ENCODE peak calls at places on chromosome 17, in ten cellular contexts. T is stomach, M is prostate gland, K is sigmoid colon, B is endothelial cell of umbilical vein, V is transverse colon, A is H1, Z is vagina, X is K562, W is HepG2. F is an unnamed sample.

GRCh38 chr17:55454906-55455474 is 33.4 kb upstream of the MMD start:
- DNase-seq in K (no peak), M (peak; percentile 10), Z (no peak), W (peak; percentile 98), T (no peak), X (no peak), A (no peak), B (no peak), V (no peak), F (no peak)

GRCh38 chr17:65193305-65194293 is 56.4 kb downstream of the RGS9 start:
- DNase-seq in X (no peak), B (no peak), W (no peak), A (no peak), M (no peak), K (no peak), V (no peak), Z (no peak), T (no peak), F (no peak)

GRCh38 chr17:77437017-77437416 is 296.2 kb downstream of the SEC14L1 start:
- DNase-seq in Z (no peak), A (no peak), M (no peak), X (no peak), B (no peak), K (peak; percentile 82), W (no peak), V (peak; percentile 42), T (no peak), F (no peak)

GRCh38 chr17:12613566-12613965 is 52.1 kb upstream of the MYOCD start:
- DNase-seq in T (no peak), A (no peak), W (no peak), V (no peak), Z (no peak), B (no peak), K (no peak), X (no peak), M (no peak), F (no peak)

GRCh38 chr17:27965224-27965623 is 72.1 kb upstream of the LYRM9 start:
- DNase-seq in T (no peak), V (no peak), K (no peak), X (no peak), B (no peak), W (no peak), A (no peak), M (no peak), Z (no peak), F (no peak)

GRCh38 chr17:69567130-69567529 is 152.6 kb downstream of the MAP2K6 start:
- DNase-seq in M (no peak), K (no peak), V (no peak), W (no peak), B (no peak), X (no peak), T (no peak), Z (no peak), A (no peak), F (no peak)

GRCh38 chr17:48483471-48484131 is 47.2 kb downstream of the HOXB1 start:
- DNase-seq in K (peak; percentile 79), T (no peak), W (no peak), M (peak; percentile 15), X (peak; percentile 56), B (no peak), V (peak; percentile 38), Z (no peak), A (no peak), F (peak; percentile 28)

GRCh38 chr17:44095647-44096496 is 25.3 kb downstream of the G6PC3 start:
- DNase-seq in X (peak; percentile 93), M (no peak), T (no peak), Z (no peak), K (peak; percentile 85), A (peak; percentile 78), V (peak; percentile 58), W (peak; percentile 94), B (peak; percentile 97), F (no peak)

GRCh38 chr17:61335845-61336655 is 63.6 kb upstream of the TBX2 start:
- DNase-seq in K (no peak), A (no peak), Z (no peak), X (no peak), V (no peak), B (peak; percentile 20), T (peak; percentile 72), M (peak; percentile 62), W (peak; percentile 99), F (no peak)

GRCh38 chr17:49210158-49211029 is at the start of the genes ABI3 and GNGT2:
- DNase-seq in B (peak; percentile 87), T (peak; percentile 37), M (no peak), K (no peak), V (peak; percentile 70), A (no peak), Z (no peak), W (no peak), X (no peak), F (peak; percentile 83)

GRCh38 chr17:83013779-83014117 is 65.7 kb upstream of the METRNL start:
- DNase-seq in X (no peak), A (no peak), M (no peak), B (no peak), Z (no peak), K (no peak), V (no peak), W (no peak), T (no peak), F (peak; percentile 27)

GRCh38 chr17:76384222-76384986 is at the start of gene SPHK1:
- DNase-seq in W (peak; percentile 74), T (peak; percentile 75), M (peak; percentile 46), B (peak; percentile 71), K (peak; percentile 78), V (peak; percentile 76), A (no peak), X (peak; percentile 91), Z (no peak), F (peak; percentile 91)
- TF ChIP-seq POLR2A in W (no peak), T (no peak), M (peak; percentile 37), B (peak; percentile 93), K (no peak), V (peak; percentile 11), A (no peak), X (peak; percentile 80), Z (no peak), F (no peak)

GRCh38 chr17:7655541-7655840 is 4.8 kb downstream of the ATP1B2 start:
- DNase-seq in Z (no peak), V (no peak), B (no peak), K (no peak), W (no peak), X (no peak), A (no peak), M (no peak), T (no peak), F (no peak)

GRCh38 chr17:7652659-7653343 is 2.1 kb downstream of the ATP1B2 start:
- DNase-seq in K (no peak), A (no peak), T (no peak), Z (no peak), V (no peak), M (no peak), X (no peak), W (no peak), B (no peak), F (no peak)

GRCh38 chr17:7654832-7655540 is 4.3 kb downstream of the ATP1B2 start:
- DNase-seq in X (no peak), B (no peak), W (no peak), V (no peak), Z (no peak), M (no peak), K (no peak), T (no peak), A (no peak), F (no peak)

GRCh38 chr17:7651959-7652658 is 1.4 kb downstream of the ATP1B2 start:
- DNase-seq in V (no peak), W (no peak), K (no peak), Z (no peak), X (no peak), M (no peak), B (no peak), A (no peak), T (no peak), F (no peak)

DNA sequence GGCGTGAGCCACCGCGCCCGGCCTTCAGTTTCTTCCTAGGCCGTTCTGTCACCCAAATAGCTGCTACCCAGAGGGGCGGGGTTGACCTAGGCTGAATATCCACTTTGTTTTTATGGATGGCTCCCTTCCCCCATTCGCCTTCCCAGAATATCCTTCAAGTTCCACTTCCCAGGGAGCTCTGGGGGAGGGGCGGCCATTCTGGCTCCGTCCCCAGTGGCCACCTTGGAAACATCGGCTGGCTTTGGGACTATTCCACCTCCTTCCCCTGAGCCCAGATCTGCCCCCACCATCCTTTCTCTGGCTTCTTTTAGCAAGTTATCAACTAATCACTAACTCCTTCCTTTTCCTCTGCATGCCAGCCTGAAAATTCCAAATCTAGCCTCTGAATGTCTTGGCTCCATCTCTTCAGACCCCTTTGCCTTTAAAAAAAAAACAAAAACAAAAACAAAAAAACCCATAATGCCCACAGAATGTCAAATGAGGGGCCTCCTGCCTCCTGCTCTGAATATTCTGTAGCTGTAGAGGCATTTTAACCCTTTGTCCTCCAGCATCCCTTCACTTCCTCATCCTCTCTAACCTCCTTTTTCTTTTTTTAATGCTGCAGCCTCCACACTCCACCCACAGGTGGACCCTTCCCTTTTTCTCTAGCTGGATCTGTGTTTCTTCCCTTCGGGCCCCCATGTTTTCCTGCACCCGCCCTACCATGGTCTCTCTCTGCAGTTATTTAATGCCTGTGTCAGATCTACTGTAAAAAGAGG is 6.4 kb downstream of the ATP1B2 start:
- DNase-seq in M (no peak), X (no peak), K (peak; percentile 77), V (peak; percentile 12), T (no peak), B (no peak), W (no peak), A (peak; percentile 88), Z (no peak), F (no peak)
- TF ChIP-seq POLR2AphosphoS5 in M (no peak), X (no peak), K (no peak), V (no peak), T (no peak), B (no peak), W (no peak), A (peak; percentile 43), Z (no peak), F (no peak)

GRCh38 chr17:29612404-29613370 is 10.0 kb downstream of the CORO6 start:
- DNase-seq in X (no peak), K (peak; percentile 61), V (no peak), T (no peak), W (no peak), B (no peak), Z (no peak), M (no peak), A (no peak), F (no peak)
- TF ChIP-seq POLR2A in X (no peak), K (no peak), V (no peak), T (no peak), W (no peak), B (no peak), Z (no peak), M (no peak), A (no peak), F (no peak)

GRCh38 chr17:74746922-74747321 is 1.5 kb upstream of the NHERF1 start:
- DNase-seq in K (peak; percentile 66), T (no peak), A (no peak), V (no peak), M (no peak), X (peak; percentile 89), Z (no peak), B (no peak), W (no peak), F (no peak)
- TF ChIP-seq POLR2AphosphoS5 in K (no peak), T (no peak), A (no peak), V (no peak), M (no peak), X (no peak), Z (no peak), B (no peak), W (no peak), F (no peak)

GRCh38 chr17:50818266-50818665 is 17.1 kb upstream of the WFIKKN2 start:
- DNase-seq in B (no peak), V (no peak), A (no peak), X (no peak), W (no peak), Z (no peak), M (no peak), K (no peak), T (no peak), F (no peak)
- TF ChIP-seq POLR2A in B (no peak), V (no peak), A (no peak), X (no peak), W (no peak), Z (no peak), M (no peak), K (no peak), T (no peak), F (no peak)

F was measured in GM12891.